ENCODE peak calls at places on chromosomes 2 and 18, in seven cellular contexts. J is GM12865, T is lung microvascular endothelial cell, K is HEK293T, I is A549, B is ACHN, X is H4. L is an unnamed sample.

GRCh38 chr2:186379052-186379451 is 107.0 kb upstream of the ZC3H15 start:
- DNase-seq in J (no peak), X (no peak), I (peak), B (no peak), T (no peak), K (no peak), L (no peak)

GRCh38 chr18:68916734-68917133 is 118.9 kb downstream of the CCDC102B start:
- DNase-seq in B (no peak), X (peak), J (no peak), K (no peak), I (no peak), T (no peak), L (no peak)

GRCh38 chr2:137348301-137348700 is 583.0 kb downstream of the THSD7B start:
- DNase-seq in T (no peak), X (peak), J (no peak), K (no peak), B (no peak), I (no peak), L (no peak)

GRCh38 chr2:61419129-61419528 is 51.8 kb downstream of the USP34 start:
- DNase-seq in B (no peak), K (no peak), J (peak), X (no peak), T (no peak), I (no peak), L (no peak)

GRCh38 chr2:10971131-10971854 is 59.6 kb downstream of the KCNF1 start:
- DNase-seq in I (no peak), B (no peak), K (no peak), J (no peak), T (no peak), X (no peak), L (no peak)

GRCh38 chr18:50193796-50194622 is 938 bp downstream of the MYO5B start:
- DNase-seq in J (no peak), T (no peak), B (no peak), I (no peak), X (no peak), K (peak), L (no peak)

GRCh38 chr2:3664925-3665324 is 6.9 kb downstream of the ALLC start:
- DNase-seq in B (no peak), I (no peak), J (no peak), T (no peak), X (no peak), K (no peak), L (no peak)

GRCh38 chr2:33521791-33522281 is 45.4 kb downstream of the RASGRP3 start:
- DNase-seq in X (no peak), J (no peak), T (peak), I (no peak), K (no peak), B (no peak), L (no peak)

GRCh38 chr2:48112911-48113687 is 206.8 kb upstream of the FBXO11 start:
- DNase-seq in K (no peak), J (no peak), B (no peak), T (no peak), X (peak), I (peak), L (no peak)

GRCh38 chr2:219291910-219292490 is 12.8 kb downstream of the DNAJB2 start:
- DNase-seq in X (no peak), K (no peak), T (no peak), B (no peak), J (no peak), I (no peak), L (no peak)

GRCh38 chr18:9522952-9523351 is 47.6 kb downstream of the RALBP1 start:
- DNase-seq in I (no peak), B (no peak), K (no peak), J (no peak), T (no peak), X (no peak), L (no peak)

GRCh38 chr2:210195066-210195852 is 24.1 kb upstream of the KANSL1L start:
- DNase-seq in B (peak), J (peak), I (peak), X (peak), T (peak), K (peak), L (no peak)

GRCh38 chr18:48949051-48949605 is 1.6 kb downstream of the SMAD7 start:
- DNase-seq in K (no peak), B (peak), J (peak), I (no peak), X (peak), T (peak), L (peak)

GRCh38 chr2:26619649-26620605 is 21.2 kb downstream of the CIB4 start:
- DNase-seq in T (no peak), I (no peak), K (no peak), B (no peak), X (no peak), J (no peak), L (no peak)

GRCh38 chr18:23862071-23862470 is 152.5 kb upstream of the TTC39C start:
- DNase-seq in J (no peak), I (no peak), K (no peak), B (no peak), X (peak), T (peak), L (no peak)

GRCh38 chr2:15472133-15472532 is 89.0 kb downstream of the NBAS start:
- DNase-seq in I (no peak), J (no peak), T (no peak), B (peak), X (no peak), K (no peak), L (no peak)

GRCh38 chr2:149536649-149537048 is 50.9 kb downstream of the MMADHC start:
- DNase-seq in X (no peak), T (no peak), I (no peak), B (no peak), J (no peak), K (no peak), L (no peak)

GRCh38 chr2:14960686-14961324 is 328.3 kb downstream of the LRATD1 start:
- DNase-seq in T (no peak), I (no peak), B (no peak), K (no peak), J (no peak), X (no peak), L (no peak)

GRCh38 chr2:160221391-160222276 is 21.6 kb upstream of the ITGB6 start:
- DNase-seq in B (peak), X (peak), I (peak), T (peak), J (no peak), K (no peak), L (no peak)

GRCh38 chr18:51867767-51868166 is 472.2 kb upstream of the DCC start:
- DNase-seq in X (no peak), J (peak), I (no peak), K (no peak), B (peak), T (peak), L (no peak)

GRCh38 chr2:113281920-113282746 is 3.4 kb upstream of the PAX8 start:
- DNase-seq in I (no peak), K (no peak), B (peak), T (no peak), J (no peak), X (peak), L (no peak)

GRCh38 chr2:104177179-104177578 is 676.7 kb upstream of the POU3F3 start:
- DNase-seq in J (no peak), K (no peak), X (no peak), I (peak), B (no peak), T (no peak), L (no peak)

GRCh38 chr2:148532049-148532428 is 112.5 kb upstream of the EPC2 start:
- DNase-seq in X (no peak), J (no peak), K (no peak), B (no peak), I (no peak), T (no peak), L (no peak)

GRCh38 chr2:112714836-112715631 is 5.8 kb upstream of the NT5DC4 start:
- DNase-seq in J (no peak), T (peak), I (peak), K (no peak), B (peak), X (peak), L (no peak)

GRCh38 chr2:48902521-48902920 is 147.0 kb upstream of the LHCGR start:
- DNase-seq in B (no peak), K (no peak), J (no peak), I (no peak), T (no peak), X (no peak), L (no peak)

L was measured in T-helper 1 cell.